ENCODE peak calls at places on chromosomes 7 and 10, in eight cellular contexts. G, U, N, C, L, R, J and E are unnamed samples.

GRCh38 chr10:61164458-61165160 is 220.6 kb upstream of the RHOBTB1 start:
- DNase-seq in G (no peak), U (peak; percentile 13), N (no peak), C (no peak), L (peak; percentile 41), R (no peak), J (no peak), E (no peak)

GRCh38 chr7:133135451-133135850 is 53.6 kb upstream of the CHCHD3 start:
- DNase-seq in G (no peak), U (no peak), N (no peak), C (no peak), L (no peak), R (no peak), J (no peak), E (no peak)

GRCh38 chr7:41994746-41995110 is 242.3 kb downstream of the GLI3 start:
- DNase-seq in G (no peak), U (peak; percentile 27), N (peak; percentile 46), C (no peak), L (no peak), R (no peak), J (no peak), E (no peak)

GRCh38 chr7:130850960-130851359 is 117.0 kb upstream of the KLF14 start:
- DNase-seq in G (no peak), U (no peak), N (no peak), C (no peak), L (no peak), R (no peak), J (no peak), E (no peak)

GRCh38 chr7:137492889-137493288 is 149.4 kb upstream of the PTN start:
- DNase-seq in G (no peak), U (no peak), N (no peak), C (no peak), L (no peak), R (no peak), J (no peak), E (no peak)

GRCh38 chr10:77230194-77230593 is 407.4 kb downstream of the KCNMA1 start:
- DNase-seq in G (no peak), U (peak; percentile 44), N (peak; percentile 45), C (no peak), L (no peak), R (no peak), J (no peak), E (no peak)

GRCh38 chr10:102418612-102419560 is at the start of gene PSD:
- DNase-seq in G (peak; percentile 13), U (no peak), N (no peak), C (peak; percentile 64), L (no peak), R (peak; percentile 33), J (no peak), E (no peak)

GRCh38 chr10:123913688-123914268 is 22.2 kb upstream of the CPXM2 start:
- DNase-seq in G (no peak), U (no peak), N (no peak), C (peak; percentile 42), L (no peak), R (no peak), J (no peak), E (no peak)

GRCh38 chr10:62899316-62899715 is 83.2 kb upstream of the EGR2 start:
- DNase-seq in G (no peak), U (no peak), N (no peak), C (no peak), L (no peak), R (no peak), J (no peak), E (no peak)

GRCh38 chr10:1059902-1060301 is 3.7 kb downstream of the WDR37 start:
- DNase-seq in G (no peak), U (no peak), N (no peak), C (no peak), L (no peak), R (no peak), J (no peak), E (no peak)

GRCh38 chr10:88311264-88311663 is 271.9 kb downstream of the RNLS start:
- DNase-seq in G (no peak), U (no peak), N (no peak), C (no peak), L (no peak), R (no peak), J (no peak), E (no peak)

GRCh38 chr7:7237978-7238267 is 55.6 kb downstream of the C1GALT1 start:
- DNase-seq in G (no peak), U (no peak), N (no peak), C (no peak), L (no peak), R (no peak), J (no peak), E (no peak)

GRCh38 chr7:44322631-44323363 is 2.6 kb downstream of the CAMK2B start:
- DNase-seq in G (no peak), U (no peak), N (no peak), C (no peak), L (peak; percentile 29), R (no peak), J (no peak), E (no peak)

GRCh38 chr10:82321734-82322133 is 446.7 kb downstream of the NRG3 start:
- DNase-seq in G (no peak), U (no peak), N (no peak), C (no peak), L (no peak), R (no peak), J (no peak), E (no peak)

GRCh38 chr7:139560678-139561077 is 37.2 kb downstream of the CLEC2L start:
- DNase-seq in G (no peak), U (no peak), N (no peak), C (no peak), L (peak; percentile 70), R (no peak), J (no peak), E (no peak)

GRCh38 chr7:111198255-111198654 is 107.3 kb downstream of the LRRN3 start:
- DNase-seq in G (no peak), U (peak; percentile 77), N (peak; percentile 87), C (no peak), L (no peak), R (no peak), J (peak; percentile 86), E (no peak)

GRCh38 chr10:36068542-36068941 is 426.4 kb upstream of the FZD8 start:
- DNase-seq in G (no peak), U (no peak), N (no peak), C (no peak), L (no peak), R (no peak), J (no peak), E (no peak)

GRCh38 chr10:48605786-48606529 is 1.1 kb upstream of the ARHGAP22 start:
- DNase-seq in G (no peak), U (no peak), N (no peak), C (no peak), L (no peak), R (no peak), J (no peak), E (no peak)

GRCh38 chr10:71269301-71270288 is 49.5 kb upstream of the SLC29A3 start:
- DNase-seq in G (no peak), U (no peak), N (no peak), C (peak; percentile 73), L (no peak), R (no peak), J (no peak), E (peak; percentile 84)

GRCh38 chr10:79202188-79203013 is 133.6 kb downstream of the ZMIZ1 start:
- DNase-seq in G (no peak), U (peak; percentile 62), N (no peak), C (peak; percentile 70), L (peak; percentile 65), R (peak; percentile 40), J (no peak), E (no peak)

GRCh38 chr10:96585726-96586418 is 940 bp downstream of the TM9SF3 start:
- DNase-seq in G (no peak), U (no peak), N (no peak), C (peak; percentile 28), L (peak; percentile 76), R (no peak), J (peak; percentile 53), E (no peak)

GRCh38 chr7:26865094-26865388 is 651 bp upstream of the SKAP2 start:
- DNase-seq in G (no peak), U (peak; percentile 79), N (peak; percentile 66), C (peak; percentile 79), L (no peak), R (no peak), J (no peak), E (no peak)